ENCODE peak calls at places on chromosomes 1 and 21, in four cellular contexts. Q, V, B and O are unnamed samples.
A peak's percentile ranks its signal among the peaks of the same experiment; 100 is the strongest.

GRCh38 chr1:55309053-55309452 is 93.9 kb upstream of the USP24 start:
- DNase-seq in Q (no peak), V (no peak), B (no peak), O (no peak)

GRCh38 chr1:1677718-1678580 is 14.6 kb downstream of the SLC35E2B start:
- DNase-seq in Q (no peak), V (no peak), B (no peak), O (no peak)

GRCh38 chr21:32641715-32642698 is 29.8 kb upstream of the CFAP298 start:
- DNase-seq in Q (no peak), V (no peak), B (no peak), O (no peak)

GRCh38 chr1:8740034-8740449 is 77.4 kb downstream of the RERE start:
- DNase-seq in Q (peak; percentile 73), V (no peak), B (peak; percentile 37), O (peak; percentile 21)

GRCh38 chr21:33058468-33059318 is 11.2 kb upstream of the OLIG1 start:
- DNase-seq in Q (no peak), V (no peak), B (no peak), O (no peak)

GRCh38 chr1:220691039-220691684 is 999 bp downstream of the C1orf115 start:
- DNase-seq in Q (no peak), V (peak; percentile 13), B (no peak), O (no peak)

GRCh38 chr1:101081496-101082282 is 56.1 kb upstream of the DPH5 start:
- DNase-seq in Q (no peak), V (no peak), B (no peak), O (no peak)

GRCh38 chr1:229970714-229971113 is 96.3 kb upstream of the GALNT2 start:
- DNase-seq in Q (no peak), V (no peak), B (no peak), O (no peak)

GRCh38 chr1:36351222-36351977 is 28.0 kb upstream of the EVA1B start:
- DNase-seq in Q (peak; percentile 93), V (peak; percentile 64), B (peak; percentile 59), O (peak; percentile 87)

GRCh38 chr1:156721131-156721924 is 6.9 kb upstream of the METTL25B start:
- DNase-seq in Q (no peak), V (no peak), B (no peak), O (no peak)

GRCh38 chr1:231951399-231951798 is 324.8 kb downstream of the DISC1 start:
- DNase-seq in Q (peak; percentile 6), V (no peak), B (no peak), O (no peak)

GRCh38 chr1:199172286-199173124 is 533.7 kb downstream of the PTPRC start:
- DNase-seq in Q (peak; percentile 3), V (no peak), B (no peak), O (no peak)

GRCh38 chr1:76170114-76170513 is 95.6 kb downstream of the ST6GALNAC3 start:
- DNase-seq in Q (no peak), V (no peak), B (no peak), O (no peak)

GRCh38 chr1:240732390-240732789 is 120.4 kb upstream of the GREM2 start:
- DNase-seq in Q (peak; percentile 71), V (peak; percentile 80), B (peak; percentile 38), O (peak; percentile 82)

GRCh38 chr21:41863439-41863740 is 15.8 kb downstream of the PRDM15 start:
- DNase-seq in Q (no peak), V (no peak), B (no peak), O (no peak)

GRCh38 chr1:155640367-155640766 is 30.3 kb downstream of the MSTO1 start:
- DNase-seq in Q (no peak), V (no peak), B (no peak), O (no peak)

GRCh38 chr1:2409745-2410144 is 2.6 kb downstream of the PEX10 start:
- DNase-seq in Q (no peak), V (no peak), B (no peak), O (no peak)

GRCh38 chr1:92536593-92537332 is 50.0 kb upstream of the GFI1 start:
- DNase-seq in Q (peak; percentile 32), V (peak; percentile 57), B (no peak), O (peak; percentile 19)

GRCh38 chr1:31105646-31106045 is 40.1 kb upstream of the PUM1 start:
- DNase-seq in Q (no peak), V (no peak), B (no peak), O (no peak)

GRCh38 chr1:21524686-21525339 is 15.6 kb downstream of the ALPL start:
- DNase-seq in Q (no peak), V (no peak), B (no peak), O (no peak)

GRCh38 chr1:52603301-52603675 is 1.1 kb downstream of the GPX7 start:
- DNase-seq in Q (no peak), V (no peak), B (no peak), O (peak; percentile 17)

GRCh38 chr1:43757343-43758053 is 50.2 kb downstream of the ST3GAL3 start:
- DNase-seq in Q (no peak), V (no peak), B (no peak), O (no peak)

GRCh38 chr1:107622975-107623374 is 342.0 kb downstream of the VAV3 start:
- DNase-seq in Q (no peak), V (no peak), B (no peak), O (peak; percentile 22)

GRCh38 chr1:24830680-24831272 is 85.5 kb downstream of the CLIC4 start:
- DNase-seq in Q (peak; percentile 71), V (peak; percentile 83), B (peak; percentile 32), O (peak; percentile 51)

GRCh38 chr21:15051652-15052554 is 12.9 kb downstream of the NRIP1 start:
- DNase-seq in Q (peak; percentile 10), V (no peak), B (no peak), O (no peak)

GRCh38 chr1:10973552-10973951 is 38.9 kb upstream of the TARDBP start:
- DNase-seq in Q (no peak), V (no peak), B (peak; percentile 59), O (peak; percentile 77)

GRCh38 chr1:219092206-219092605 is 81.5 kb upstream of the LYPLAL1 start:
- DNase-seq in Q (peak; percentile 43), V (no peak), B (no peak), O (no peak)

GRCh38 chr1:14875781-14876564 is 277.5 kb downstream of the KAZN start:
- DNase-seq in Q (no peak), V (no peak), B (no peak), O (no peak)

GRCh38 chr21:44992608-44993031 is 52.8 kb downstream of the SLX9 start:
- DNase-seq in Q (no peak), V (no peak), B (no peak), O (no peak)

GRCh38 chr1:12031039-12031980 is 12.0 kb downstream of the MIIP start:
- DNase-seq in Q (no peak), V (peak; percentile 66), B (no peak), O (peak; percentile 77)

GRCh38 chr21:44439211-44439600 is 16.1 kb upstream of the LRRC3 start:
- DNase-seq in Q (no peak), V (no peak), B (no peak), O (no peak)

GRCh38 chr1:29055160-29055559 is 68.5 kb downstream of the TMEM200B start:
- DNase-seq in Q (no peak), V (no peak), B (no peak), O (peak; percentile 6)

GRCh38 chr1:51506537-51506936 is 12.5 kb downstream of the EPS15 start:
- DNase-seq in Q (peak; percentile 60), V (no peak), B (peak; percentile 44), O (peak; percentile 55)

GRCh38 chr1:64038965-64039926 is 164.2 kb upstream of the UBE2U start:
- DNase-seq in Q (peak; percentile 99), V (peak; percentile 85), B (peak; percentile 93), O (peak; percentile 79)

GRCh38 chr1:94463765-94464330 is 45.7 kb downstream of the ABCD3 start:
- DNase-seq in Q (peak; percentile 59), V (peak; percentile 67), B (peak; percentile 12), O (peak; percentile 52)

GRCh38 chr1:99943238-99943794 is 26.5 kb upstream of the SLC35A3 start:
- DNase-seq in Q (peak; percentile 44), V (no peak), B (peak; percentile 79), O (peak; percentile 36)

GRCh38 chr1:225468270-225469020 is 40.6 kb upstream of the LBR start:
- DNase-seq in Q (no peak), V (no peak), B (no peak), O (no peak)

GRCh38 chr21:45455321-45456013 is 50.5 kb downstream of the COL18A1 start:
- DNase-seq in Q (no peak), V (peak; percentile 73), B (no peak), O (peak; percentile 86)

GRCh38 chr1:154419620-154420020 is 14.5 kb downstream of the IL6R start:
- DNase-seq in Q (peak; percentile 84), V (peak; percentile 97), B (peak; percentile 80), O (peak; percentile 89)